ENCODE peak calls at places on chromosome 5, in seven cellular contexts. F, V, I, T, D, Y and Z are unnamed samples.

GRCh38 chr5:11384441-11385250 is 519.6 kb downstream of the CTNND2 start:
- DNase-seq in F (peak; percentile 57), V (peak; percentile 46), I (peak; percentile 27), T (peak; percentile 68), D (peak; percentile 40), Y (peak; percentile 37), Z (no peak)

GRCh38 chr5:146048994-146049703 is 56.2 kb downstream of the PLAC8L1 start:
- DNase-seq in F (peak; percentile 75), V (no peak), I (peak; percentile 74), T (no peak), D (peak; percentile 64), Y (no peak), Z (no peak)

GRCh38 chr5:1734271-1734907 is 65.2 kb downstream of the MRPL36 start:
- DNase-seq in F (no peak), V (peak; percentile 33), I (peak; percentile 10), T (peak; percentile 57), D (no peak), Y (no peak), Z (no peak)

GRCh38 chr5:43049216-43049615 is 9.1 kb upstream of the ANXA2R start:
- DNase-seq in F (no peak), V (no peak), I (no peak), T (no peak), D (no peak), Y (no peak), Z (no peak)

GRCh38 chr5:168940712-168941111 is 360.2 kb downstream of the SLIT3 start:
- DNase-seq in F (no peak), V (no peak), I (peak; percentile 52), T (no peak), D (no peak), Y (no peak), Z (no peak)

GRCh38 chr5:10595305-10595677 is 31.4 kb downstream of the ANKRD33B start:
- DNase-seq in F (no peak), V (no peak), I (no peak), T (no peak), D (no peak), Y (no peak), Z (no peak)

GRCh38 chr5:122371511-122372151 is 59.6 kb downstream of the SNCAIP start:
- DNase-seq in F (no peak), V (no peak), I (no peak), T (no peak), D (no peak), Y (no peak), Z (no peak)

GRCh38 chr5:145587308-145588071 is 247.7 kb downstream of the PRELID2 start:
- DNase-seq in F (no peak), V (no peak), I (no peak), T (no peak), D (peak; percentile 3), Y (no peak), Z (no peak)

GRCh38 chr5:65072836-65073620 is 304.3 kb downstream of the CWC27 start:
- DNase-seq in F (no peak), V (no peak), I (no peak), T (no peak), D (no peak), Y (no peak), Z (no peak)

GRCh38 chr5:117615226-117615625 is 1040.6 kb upstream of the SEMA6A start:
- DNase-seq in F (no peak), V (no peak), I (no peak), T (no peak), D (no peak), Y (no peak), Z (no peak)

GRCh38 chr5:82911902-82912301 is 165.3 kb downstream of the TMEM167A start:
- DNase-seq in F (no peak), V (no peak), I (no peak), T (no peak), D (no peak), Y (no peak), Z (no peak)
- H3K4me3 ChIP-seq in F (no peak overlapping the region), V (no peak overlapping the region), I (no peak overlapping the region), T (no peak overlapping the region), D (no peak overlapping the region), Y (no peak overlapping the region), Z (no peak overlapping the region)

DNA sequence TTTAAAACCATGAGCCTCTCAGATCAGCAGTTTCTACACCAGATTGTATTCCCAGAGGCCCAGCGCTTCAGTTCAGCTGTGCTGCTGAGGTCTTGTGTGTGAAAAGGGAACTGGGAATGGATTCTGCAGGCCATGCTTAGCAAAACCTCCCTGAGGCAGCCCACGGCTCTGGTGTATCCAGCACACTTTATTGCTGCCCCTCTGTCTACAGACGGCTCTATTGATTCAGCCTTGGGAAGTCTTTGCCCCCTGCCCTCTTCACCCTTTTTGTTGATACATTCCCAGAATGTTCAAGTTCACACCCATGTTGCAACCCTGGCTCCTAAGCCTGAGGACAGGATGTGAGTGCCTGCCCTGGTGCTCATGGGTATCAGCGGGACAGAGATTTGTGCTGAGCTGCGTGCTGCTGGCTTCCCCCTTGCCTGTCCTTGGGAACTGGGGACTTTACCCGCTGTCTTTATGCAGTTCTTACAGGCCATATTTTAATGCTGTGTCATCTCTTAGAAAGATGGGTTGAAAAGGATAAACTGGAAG is 37.3 kb downstream of the ARHGAP26 start:
- DNase-seq in F (no peak), V (no peak), I (no peak), T (no peak), D (peak; percentile 46), Y (no peak), Z (peak; percentile 45)
- H3K4me1 ChIP-seq in F (peaks cover 16% of the 10 kb centered on the region), V (peaks cover 69% of the 10 kb centered on the region), I (peaks cover 50% of the 10 kb centered on the region), T (peaks cover 35% of the 10 kb centered on the region), D (peaks cover 15% of the 10 kb centered on the region), Y (no peaks in the 10 kb centered on the region), Z (peaks cover 88% of the 10 kb centered on the region)

DNA sequence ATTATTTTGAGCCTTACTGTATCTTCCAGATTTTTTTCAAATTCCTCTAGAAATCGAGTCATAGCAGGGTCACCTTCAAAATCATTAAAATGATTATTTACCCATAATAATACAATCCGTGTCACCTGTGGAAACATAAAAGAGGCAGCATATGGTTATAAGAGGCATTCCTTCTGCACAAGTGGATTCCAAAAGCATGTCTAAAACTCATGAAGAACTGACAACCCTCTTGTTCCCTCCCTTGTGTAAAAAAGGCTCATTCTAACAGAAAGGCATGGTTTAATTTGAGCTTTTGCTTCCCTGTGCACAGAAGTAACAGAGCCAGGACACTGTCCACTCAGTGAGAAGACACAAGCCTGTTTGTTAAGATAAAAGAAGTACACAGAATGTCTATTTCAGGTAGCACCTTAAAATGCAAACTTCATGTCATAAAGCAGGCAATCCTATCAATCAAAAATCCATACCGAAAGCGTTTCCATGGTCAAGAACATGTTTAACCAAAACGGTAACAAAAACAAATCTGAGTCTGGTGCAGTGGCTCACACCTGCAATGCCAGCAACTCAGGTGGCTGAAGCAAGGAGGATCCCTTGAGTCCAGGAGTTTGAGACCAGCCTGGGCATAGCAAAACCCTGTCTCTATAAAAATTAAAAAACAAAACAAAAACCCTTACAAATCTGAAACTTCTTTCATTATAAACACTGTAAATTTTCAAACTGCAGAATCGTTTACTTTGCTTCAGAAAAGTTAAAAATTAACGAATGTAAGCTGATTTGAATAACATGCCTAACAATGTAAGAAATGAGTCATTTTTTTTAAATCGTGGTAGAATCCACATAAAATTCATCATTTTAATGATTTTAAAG is 139.3 kb downstream of the RAPGEF6 start:
- DNase-seq in F (no peak), V (no peak), I (no peak), T (no peak), D (no peak), Y (no peak), Z (no peak)
- H3K36me3 ChIP-seq in F (peaks cover 9% of the 10 kb centered on the region), V (peaks cover 44% of the 10 kb centered on the region), I (peaks cover 25% of the 10 kb centered on the region), T (peaks cover 48% of the 10 kb centered on the region), D (no peaks in the 10 kb centered on the region), Y (no peaks in the 10 kb centered on the region), Z (peaks cover 59% of the 10 kb centered on the region)

GRCh38 chr5:68269820-68270219 is 54.3 kb downstream of the PIK3R1 start:
- DNase-seq in F (no peak), V (no peak), I (no peak), T (no peak), D (no peak), Y (no peak), Z (no peak)
- H3K4me3 ChIP-seq in F (no peak overlapping the region), V (no peak overlapping the region), I (no peak overlapping the region), T (no peak overlapping the region), D (no peak overlapping the region), Y (no peak overlapping the region), Z (no peak overlapping the region)